ENCODE peak calls at places on chromosomes 6 and 20, in nine cellular contexts. Z is body of pancreas; S is esophagus squamous epithelium; N is K562; I is breast epithelium; P is ovary; E is fibroblast of lung; C is uterus; O is CD8-positive, alpha-beta T cell. T is an unnamed sample.

GRCh38 chr6:151993364-151993763 is 185.9 kb downstream of the ESR1 start:
- DNase-seq in S (no peak), Z (peak; percentile 17), I (no peak), O (no peak), N (no peak), C (peak; percentile 21), E (no peak), P (peak; percentile 59), T (peak; percentile 29)

GRCh38 chr6:148508401-148509151 is 165.9 kb downstream of the SASH1 start:
- DNase-seq in O (no peak), C (no peak), E (peak; percentile 87), I (no peak), S (no peak), Z (no peak), N (no peak), P (no peak), T (no peak)

GRCh38 chr6:128053109-128053508 is 152.3 kb upstream of the THEMIS start:
- DNase-seq in N (no peak), O (no peak), S (no peak), I (no peak), C (no peak), P (no peak), E (no peak), Z (no peak), T (no peak)

GRCh38 chr20:24828992-24829648 is 119.9 kb upstream of the CST7 start:
- DNase-seq in N (no peak), P (no peak), S (no peak), Z (no peak), I (no peak), C (no peak), O (no peak), E (no peak), T (no peak)

GRCh38 chr6:168107191-168107940 is 28.4 kb upstream of the FRMD1 start:
- DNase-seq in Z (no peak), I (no peak), C (no peak), P (no peak), S (no peak), N (no peak), E (no peak), O (no peak), T (no peak)

GRCh38 chr6:100721256-100721655 is 159.9 kb downstream of the ASCC3 start:
- DNase-seq in I (no peak), P (no peak), Z (no peak), E (no peak), N (no peak), O (no peak), S (no peak), C (no peak), T (no peak)

GRCh38 chr20:38139156-38139912 is 25.7 kb downstream of the TGM2 start:
- DNase-seq in P (no peak), C (peak; percentile 13), S (no peak), I (no peak), E (no peak), O (no peak), Z (no peak), N (no peak), T (peak; percentile 9)

GRCh38 chr20:44733341-44734069 is 12.2 kb upstream of the KCNK15 start:
- DNase-seq in S (no peak), P (peak; percentile 76), O (peak; percentile 29), N (peak; percentile 58), I (peak; percentile 64), C (peak; percentile 74), E (peak; percentile 48), Z (peak; percentile 65), T (peak; percentile 90)

GRCh38 chr6:96542702-96543101 is 20.2 kb upstream of the FHL5 start:
- DNase-seq in C (no peak), E (no peak), O (no peak), S (no peak), P (no peak), I (no peak), N (no peak), Z (no peak), T (no peak)

GRCh38 chr6:145247677-145248419 is 487.5 kb downstream of the EPM2A start:
- DNase-seq in S (no peak), E (peak; percentile 97), Z (no peak), C (no peak), O (no peak), P (no peak), N (no peak), I (no peak), T (no peak)

GRCh38 chr6:136526196-136526930 is 23.9 kb downstream of the MAP7 start:
- DNase-seq in C (peak; percentile 31), S (no peak), N (no peak), O (no peak), I (peak; percentile 31), E (peak; percentile 64), P (peak; percentile 25), Z (peak; percentile 47), T (peak; percentile 46)

GRCh38 chr20:17914957-17915356 is 53.6 kb downstream of the SNX5 start:
- DNase-seq in Z (no peak), N (no peak), I (no peak), O (no peak), S (no peak), E (no peak), C (no peak), P (no peak), T (no peak)

GRCh38 chr6:113584767-113585166 is 272.4 kb upstream of the MARCKS start:
- DNase-seq in P (no peak), I (no peak), O (no peak), C (no peak), S (no peak), E (no peak), N (no peak), Z (no peak), T (no peak)

GRCh38 chr6:153698001-153698400 is 341.0 kb upstream of the OPRM1 start:
- DNase-seq in Z (no peak), S (no peak), O (no peak), E (no peak), N (no peak), I (no peak), C (no peak), P (no peak), T (no peak)

GRCh38 chr6:89242574-89243330 is 25.6 kb upstream of the GABRR1 start:
- DNase-seq in Z (peak; percentile 7), S (no peak), N (no peak), C (no peak), I (no peak), E (peak; percentile 36), O (no peak), P (no peak), T (no peak)

GRCh38 chr20:11181964-11182363 is 508.2 kb upstream of the JAG1 start:
- DNase-seq in Z (no peak), C (no peak), O (no peak), P (no peak), S (no peak), E (no peak), N (no peak), I (no peak), T (no peak)
- TF ChIP-seq CTCF in Z (no peak), C (no peak), O (no peak), P (no peak), S (no peak), E (no peak), N (no peak), I (no peak), T (no peak)

DNA sequence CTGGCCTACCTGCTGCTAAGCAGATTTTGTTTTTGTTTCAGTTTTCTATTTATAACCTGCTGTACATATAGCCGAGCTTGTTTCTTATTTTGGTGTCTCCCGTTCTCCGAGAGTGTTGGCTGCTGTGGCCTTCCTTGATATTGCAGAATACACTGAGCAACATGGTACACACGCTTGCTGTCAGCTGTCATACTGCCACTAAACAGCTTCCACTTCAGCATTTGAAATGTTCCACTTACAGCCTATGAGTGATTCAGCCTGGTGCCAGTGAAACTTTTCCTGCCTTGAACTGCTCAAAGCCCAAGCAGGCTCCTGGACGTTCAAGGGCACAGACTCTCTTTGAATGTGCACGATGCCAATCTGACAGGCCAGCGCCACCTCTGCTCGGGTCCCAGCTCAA is 87.1 kb downstream of the PSMG4 start:
- DNase-seq in C (no peak), O (no peak), P (no peak), N (no peak), E (no peak), Z (peak; percentile 40), I (no peak), S (no peak), T (no peak)
- H3K4me1 ChIP-seq in C (no peaks in the 10 kb centered on the region), O (no peaks in the 10 kb centered on the region), P (no peaks in the 10 kb centered on the region), N (peaks cover 34% of the 10 kb centered on the region), E (no peaks in the 10 kb centered on the region), Z (peaks cover 45% of the 10 kb centered on the region), I (no peaks in the 10 kb centered on the region), S (no peaks in the 10 kb centered on the region), T (no peaks in the 10 kb centered on the region)

GRCh38 chr6:44301106-44301505 is 12.0 kb downstream of the AARS2 start:
- DNase-seq in E (no peak), P (no peak), N (no peak), O (no peak), I (no peak), C (no peak), S (no peak), Z (no peak), T (peak; percentile 39)

GRCh38 chr6:44298055-44298803 is 14.9 kb downstream of the AARS2 start:
- DNase-seq in I (no peak), N (no peak), C (no peak), Z (no peak), O (no peak), E (no peak), S (no peak), P (no peak), T (no peak)

GRCh38 chr6:44301782-44302564 is 11.2 kb downstream of the AARS2 start:
- DNase-seq in Z (no peak), C (no peak), I (no peak), N (peak; percentile 45), O (no peak), E (no peak), P (no peak), S (no peak), T (peak; percentile 50)

GRCh38 chr6:44298864-44299263 is 14.3 kb downstream of the AARS2 start:
- DNase-seq in Z (no peak), C (no peak), I (no peak), E (no peak), N (no peak), S (no peak), P (no peak), O (no peak), T (no peak)

DNA sequence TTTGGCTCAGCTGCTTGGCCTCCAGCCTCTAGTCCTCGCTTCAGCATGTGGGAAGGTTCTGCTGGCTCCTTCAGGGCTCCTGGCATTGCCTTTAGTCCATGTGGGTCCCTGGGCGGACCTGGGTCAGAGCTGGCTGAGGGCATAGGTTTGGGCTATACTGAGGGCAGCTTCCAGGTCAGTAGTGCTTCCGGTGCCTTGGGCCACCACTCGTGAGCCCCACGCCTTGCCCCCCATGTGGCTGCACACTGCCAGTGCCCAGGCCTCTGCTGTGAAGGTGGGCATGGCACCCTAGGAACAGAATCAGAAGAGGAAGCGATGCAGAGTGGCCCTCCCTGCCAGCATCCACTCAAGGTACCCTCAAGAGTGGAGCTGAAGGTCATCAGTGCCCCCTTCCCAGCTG is 12.7 kb downstream of the AARS2 start:
- DNase-seq in N (no peak), Z (no peak), P (no peak), S (no peak), I (no peak), E (no peak), O (no peak), C (no peak), T (peak; percentile 59)
- H3K36me3 ChIP-seq in N (peaks cover 54% of the 10 kb centered on the region), Z (peaks cover 12% of the 10 kb centered on the region), P (no peaks in the 10 kb centered on the region), S (peaks cover 55% of the 10 kb centered on the region), I (no peaks in the 10 kb centered on the region), E (peaks cover 25% of the 10 kb centered on the region), O (peaks cover 18% of the 10 kb centered on the region), C (no peaks in the 10 kb centered on the region), T (peaks cover 54% of the 10 kb centered on the region)

DNA sequence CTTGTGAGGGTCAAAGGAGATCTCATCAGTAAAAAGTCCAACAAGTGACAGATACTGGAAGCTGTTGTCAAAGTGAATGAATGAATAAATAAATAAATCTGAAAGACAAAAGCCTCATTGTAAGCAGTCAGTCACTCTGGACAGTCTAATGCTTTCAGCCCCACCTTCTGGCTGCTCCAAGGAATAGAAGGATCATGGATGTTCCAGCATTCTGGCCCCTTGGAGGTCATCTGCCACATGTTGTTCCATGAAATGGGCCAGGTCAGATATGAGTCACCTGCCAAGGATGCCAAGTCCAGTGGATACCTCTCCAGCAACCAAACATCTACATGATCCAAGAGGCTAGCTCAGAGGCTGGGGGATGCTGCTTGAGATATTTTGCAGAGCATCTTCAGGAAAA is 185.6 kb downstream of the BMP7 start:
- DNase-seq in E (peak; percentile 43), N (no peak), Z (no peak), I (no peak), P (no peak), C (no peak), O (no peak), S (no peak), T (no peak)
- TF ChIP-seq CTCF in E (no peak), N (no peak), Z (no peak), I (no peak), P (no peak), C (no peak), O (no peak), S (no peak), T (no peak)